ENCODE peak calls at places on chromosomes 6 and 20, in four cellular contexts. One of them, this sample, is unnamed.

GRCh38 chr6:137352859-137353258 is 133.7 kb upstream of the IFNGR1 start:
- DNase-seq in right lobe of liver: peak
- DNase-seq in CD4-positive, alpha-beta T cell: no peak
- DNase-seq in fibroblast of lung: peak
- DNase-seq in this sample: no peak

GRCh38 chr6:3876866-3877265 is 27.7 kb downstream of the FAM50B start:
- DNase-seq in right lobe of liver: no peak
- DNase-seq in CD4-positive, alpha-beta T cell: no peak
- DNase-seq in fibroblast of lung: peak
- DNase-seq in this sample: no peak

GRCh38 chr6:114055319-114055718 is 84.4 kb upstream of the HDAC2 start:
- DNase-seq in right lobe of liver: no peak
- DNase-seq in CD4-positive, alpha-beta T cell: no peak
- DNase-seq in fibroblast of lung: no peak
- DNase-seq in this sample: no peak

GRCh38 chr6:8181162-8181909 is 79.0 kb upstream of the EEF1E1 start:
- DNase-seq in right lobe of liver: no peak
- DNase-seq in CD4-positive, alpha-beta T cell: no peak
- DNase-seq in fibroblast of lung: no peak
- DNase-seq in this sample: no peak

GRCh38 chr6:26003102-26003694 is 40.6 kb downstream of the TRIM38 start:
- DNase-seq in right lobe of liver: no peak
- DNase-seq in CD4-positive, alpha-beta T cell: peak
- DNase-seq in fibroblast of lung: peak
- DNase-seq in this sample: peak

GRCh38 chr6:125194980-125195379 is 41.4 kb downstream of the TPD52L1 start:
- DNase-seq in right lobe of liver: no peak
- DNase-seq in CD4-positive, alpha-beta T cell: no peak
- DNase-seq in fibroblast of lung: no peak
- DNase-seq in this sample: no peak

GRCh38 chr20:60512436-60512835 is 554.2 kb downstream of the CDH26 start:
- DNase-seq in right lobe of liver: no peak
- DNase-seq in CD4-positive, alpha-beta T cell: no peak
- DNase-seq in fibroblast of lung: peak
- DNase-seq in this sample: peak

GRCh38 chr6:14354919-14355572 is 237.5 kb downstream of the CD83 start:
- DNase-seq in right lobe of liver: peak
- DNase-seq in CD4-positive, alpha-beta T cell: no peak
- DNase-seq in fibroblast of lung: peak
- DNase-seq in this sample: peak

GRCh38 chr6:46134216-46134615 is 4.4 kb downstream of the ENPP4 start:
- DNase-seq in right lobe of liver: no peak
- DNase-seq in CD4-positive, alpha-beta T cell: no peak
- DNase-seq in fibroblast of lung: no peak
- DNase-seq in this sample: no peak

GRCh38 chr20:23449400-23449799 is 3.3 kb downstream of the CST11 start:
- DNase-seq in right lobe of liver: no peak
- DNase-seq in CD4-positive, alpha-beta T cell: no peak
- DNase-seq in fibroblast of lung: no peak
- DNase-seq in this sample: no peak

GRCh38 chr20:6434131-6434530 is 311.3 kb upstream of the FERMT1 start:
- DNase-seq in right lobe of liver: no peak
- DNase-seq in CD4-positive, alpha-beta T cell: no peak
- DNase-seq in fibroblast of lung: no peak
- DNase-seq in this sample: peak

GRCh38 chr6:116564921-116565872 is 6.1 kb upstream of the RWDD1 start:
- DNase-seq in right lobe of liver: peak
- DNase-seq in CD4-positive, alpha-beta T cell: no peak
- DNase-seq in fibroblast of lung: no peak
- DNase-seq in this sample: no peak

GRCh38 chr6:90846824-90847223 is 260.0 kb upstream of the MAP3K7 start:
- DNase-seq in right lobe of liver: no peak
- DNase-seq in CD4-positive, alpha-beta T cell: no peak
- DNase-seq in fibroblast of lung: no peak
- DNase-seq in this sample: peak

GRCh38 chr6:132060591-132060990 is 109.4 kb upstream of the CCN2 start:
- DNase-seq in right lobe of liver: no peak
- DNase-seq in CD4-positive, alpha-beta T cell: no peak
- DNase-seq in fibroblast of lung: peak
- DNase-seq in this sample: peak

GRCh38 chr20:10962937-10963336 is 289.1 kb upstream of the JAG1 start:
- DNase-seq in right lobe of liver: no peak
- DNase-seq in CD4-positive, alpha-beta T cell: no peak
- DNase-seq in fibroblast of lung: no peak
- DNase-seq in this sample: no peak

GRCh38 chr20:43825635-43826034 is 89.0 kb upstream of the TOX2 start:
- DNase-seq in right lobe of liver: no peak
- DNase-seq in CD4-positive, alpha-beta T cell: no peak
- DNase-seq in fibroblast of lung: no peak
- DNase-seq in this sample: no peak

GRCh38 chr6:28816339-28816908 is 107.4 kb downstream of the TRIM27 start:
- DNase-seq in right lobe of liver: no peak
- DNase-seq in CD4-positive, alpha-beta T cell: no peak
- DNase-seq in fibroblast of lung: no peak
- DNase-seq in this sample: no peak

GRCh38 chr6:143427109-143427817 is 23.2 kb downstream of the ADAT2 start:
- DNase-seq in right lobe of liver: peak
- DNase-seq in CD4-positive, alpha-beta T cell: peak
- DNase-seq in fibroblast of lung: peak
- DNase-seq in this sample: peak

GRCh38 chr20:20606881-20607280 is 105.6 kb downstream of the RALGAPA2 start:
- DNase-seq in right lobe of liver: no peak
- DNase-seq in CD4-positive, alpha-beta T cell: no peak
- DNase-seq in fibroblast of lung: no peak
- DNase-seq in this sample: no peak

GRCh38 chr20:20604357-20604756 is 108.1 kb downstream of the RALGAPA2 start:
- DNase-seq in right lobe of liver: no peak
- DNase-seq in CD4-positive, alpha-beta T cell: no peak
- DNase-seq in fibroblast of lung: no peak
- DNase-seq in this sample: no peak

GRCh38 chr20:20606046-20606445 is 106.4 kb downstream of the RALGAPA2 start:
- DNase-seq in right lobe of liver: no peak
- DNase-seq in CD4-positive, alpha-beta T cell: no peak
- DNase-seq in fibroblast of lung: no peak
- DNase-seq in this sample: no peak

GRCh38 chr20:20604907-20605306 is 107.5 kb downstream of the RALGAPA2 start:
- DNase-seq in right lobe of liver: no peak
- DNase-seq in CD4-positive, alpha-beta T cell: no peak
- DNase-seq in fibroblast of lung: no peak
- DNase-seq in this sample: no peak

GRCh38 chr20:20603339-20603990 is 109.0 kb downstream of the RALGAPA2 start:
- DNase-seq in right lobe of liver: no peak
- DNase-seq in CD4-positive, alpha-beta T cell: no peak
- DNase-seq in fibroblast of lung: no peak
- DNase-seq in this sample: peak
- H3K27ac ChIP-seq in right lobe of liver: no peak
- H3K27ac ChIP-seq in CD4-positive, alpha-beta T cell: no peak
- H3K27ac ChIP-seq in fibroblast of lung: no peak
- H3K27ac ChIP-seq in this sample: peak

GRCh38 chr6:100677240-100677639 is 203.9 kb downstream of the ASCC3 start:
- DNase-seq in right lobe of liver: no peak
- DNase-seq in CD4-positive, alpha-beta T cell: no peak
- DNase-seq in fibroblast of lung: no peak
- DNase-seq in this sample: no peak

GRCh38 chr6:100673641-100674040 is 207.5 kb downstream of the ASCC3 start:
- DNase-seq in right lobe of liver: no peak
- DNase-seq in CD4-positive, alpha-beta T cell: no peak
- DNase-seq in fibroblast of lung: no peak
- DNase-seq in this sample: no peak

DNA sequence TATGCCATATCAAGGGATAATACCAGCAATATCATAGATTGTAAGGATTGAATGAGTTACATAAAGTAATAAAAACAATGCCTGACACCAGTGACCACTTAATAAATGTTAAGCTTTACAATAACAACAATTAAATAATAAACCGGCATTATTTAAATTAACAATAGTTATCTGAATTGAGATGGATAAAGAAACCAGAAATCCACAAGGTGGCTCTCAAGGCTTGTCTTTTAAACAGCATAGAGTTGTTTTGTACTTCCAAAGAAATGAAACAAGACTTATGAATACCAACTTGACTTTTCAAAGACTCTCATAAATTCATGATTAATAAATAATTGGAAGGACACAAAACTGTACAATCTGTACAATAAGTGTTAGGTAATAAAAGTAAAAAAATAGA is 203.1 kb downstream of the ASCC3 start:
- DNase-seq in right lobe of liver: no peak
- DNase-seq in CD4-positive, alpha-beta T cell: no peak
- DNase-seq in fibroblast of lung: peak
- DNase-seq in this sample: no peak
- TF ChIP-seq CTCF in right lobe of liver: peak
- TF ChIP-seq CTCF in CD4-positive, alpha-beta T cell: no peak
- TF ChIP-seq CTCF in fibroblast of lung: peak
- TF ChIP-seq CTCF in this sample: peak

GRCh38 chr6:76135481-76135880 is 63.0 kb upstream of the IMPG1 start:
- DNase-seq in right lobe of liver: no peak
- DNase-seq in CD4-positive, alpha-beta T cell: no peak
- DNase-seq in fibroblast of lung: no peak
- DNase-seq in this sample: no peak
- H3K27ac ChIP-seq in right lobe of liver: no peak
- H3K27ac ChIP-seq in CD4-positive, alpha-beta T cell: no peak
- H3K27ac ChIP-seq in fibroblast of lung: no peak
- H3K27ac ChIP-seq in this sample: no peak

DNA sequence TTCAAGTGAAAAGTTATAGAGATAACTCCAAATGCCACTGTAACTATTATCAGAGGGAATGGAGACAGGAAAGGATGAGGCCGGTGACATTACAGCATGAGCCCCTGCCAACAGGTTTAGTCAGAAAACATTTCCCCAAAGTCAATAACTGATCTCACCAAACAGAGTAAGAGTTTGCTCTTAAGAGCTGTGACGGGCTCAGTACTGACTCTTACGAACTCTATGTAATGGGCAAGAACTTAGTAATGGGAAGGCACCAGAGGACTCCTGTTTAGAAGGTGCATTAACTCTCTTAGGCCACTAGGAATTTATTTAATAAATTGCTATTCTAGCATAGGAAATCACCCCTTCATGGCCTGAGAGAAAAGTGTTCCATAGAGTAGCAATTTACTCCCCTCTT is 76.8 kb downstream of the SAMD5 start:
- DNase-seq in right lobe of liver: peak
- DNase-seq in CD4-positive, alpha-beta T cell: no peak
- DNase-seq in fibroblast of lung: no peak
- DNase-seq in this sample: no peak
- TF ChIP-seq CTCF in right lobe of liver: no peak
- TF ChIP-seq CTCF in CD4-positive, alpha-beta T cell: no peak
- TF ChIP-seq CTCF in fibroblast of lung: no peak
- TF ChIP-seq CTCF in this sample: no peak

DNA sequence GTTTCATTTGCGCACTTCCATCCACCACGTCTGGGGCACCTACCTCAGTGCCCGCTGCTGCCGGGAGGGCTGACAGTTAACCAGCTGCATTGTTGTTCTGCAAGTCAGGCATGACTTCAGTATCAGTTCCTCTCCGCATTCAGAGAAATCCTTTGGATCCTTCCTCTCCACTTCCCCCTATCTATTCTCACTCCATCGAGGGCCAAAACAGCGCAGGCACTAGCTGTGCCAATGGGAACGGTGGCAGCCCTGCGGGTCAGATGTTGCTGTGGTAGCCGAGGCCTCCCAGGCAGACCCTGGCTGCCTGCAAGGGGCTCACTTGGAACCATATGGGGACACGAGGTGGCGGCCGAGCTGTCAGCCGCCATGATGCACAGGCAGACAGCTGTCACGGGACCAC is 64.2 kb upstream of the INSM1 start:
- DNase-seq in right lobe of liver: peak
- DNase-seq in CD4-positive, alpha-beta T cell: no peak
- DNase-seq in fibroblast of lung: no peak
- DNase-seq in this sample: no peak
- H3K27ac ChIP-seq in right lobe of liver: no peak
- H3K27ac ChIP-seq in CD4-positive, alpha-beta T cell: no peak
- H3K27ac ChIP-seq in fibroblast of lung: no peak
- H3K27ac ChIP-seq in this sample: no peak

DNA sequence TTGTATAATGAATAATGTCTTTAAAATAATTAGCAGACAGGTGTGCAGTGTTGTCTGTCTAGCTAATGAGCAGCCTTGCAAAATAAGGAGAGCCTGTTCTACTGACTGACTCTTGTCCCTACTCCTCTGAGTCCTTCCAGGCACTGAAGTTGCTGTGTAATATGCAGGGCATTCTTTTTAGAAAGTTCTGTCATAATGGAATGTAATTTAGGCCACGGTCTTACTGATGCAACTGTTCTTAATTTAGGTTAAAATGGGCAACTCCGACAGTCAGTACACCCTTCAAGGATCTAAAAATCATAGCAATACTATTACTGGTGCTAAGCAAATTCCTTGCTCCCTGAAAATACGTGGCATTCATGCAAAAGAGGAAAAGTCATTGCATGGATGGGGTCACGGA is 133.9 kb downstream of the TIAM2 start:
- DNase-seq in right lobe of liver: no peak
- DNase-seq in CD4-positive, alpha-beta T cell: no peak
- DNase-seq in fibroblast of lung: no peak
- DNase-seq in this sample: no peak
- TF ChIP-seq CTCF in right lobe of liver: no peak
- TF ChIP-seq CTCF in CD4-positive, alpha-beta T cell: no peak
- TF ChIP-seq CTCF in fibroblast of lung: no peak
- TF ChIP-seq CTCF in this sample: no peak

This sample was measured in foreskin keratinocyte.